ENCODE peak calls at places on chromosome 18, in ten cellular contexts. P is psoas muscle; M is colonic mucosa; X is SK-N-SH; R is HepG2; F is lung; O is mucosa of descending colon; I is progenitor cell of endocrine pancreas; C is IMR-90; Y is CD8-positive, alpha-beta T cell. S is an unnamed sample.

GRCh38 chr18:79337184-79337583 is 58.5 kb upstream of the NFATC1 start:
- DNase-seq in R (no peak), M (no peak), Y (no peak), O (no peak), C (no peak), P (no peak), I (no peak), X (no peak), F (no peak), S (no peak)

GRCh38 chr18:63099848-63100625 is 219.5 kb downstream of the BCL2 start:
- DNase-seq in I (no peak), C (no peak), X (no peak), M (peak), R (no peak), P (peak), O (peak), Y (no peak), F (peak), S (no peak)

GRCh38 chr18:13811993-13812392 is 12.0 kb upstream of the MC5R start:
- DNase-seq in X (no peak), R (peak), I (no peak), P (no peak), M (no peak), F (no peak), O (no peak), C (no peak), Y (no peak), S (no peak)

GRCh38 chr18:36201765-36202164 is 14.5 kb downstream of the MOCOS start:
- DNase-seq in F (no peak), Y (no peak), O (no peak), P (no peak), R (no peak), X (no peak), C (no peak), I (no peak), M (no peak), S (no peak)

GRCh38 chr18:57134564-57135211 is 12.2 kb upstream of the BOD1L2 start:
- DNase-seq in P (no peak), Y (no peak), C (peak), X (no peak), I (no peak), R (no peak), M (no peak), F (no peak), O (no peak), S (no peak)

GRCh38 chr18:3380384-3380961 is 69.5 kb upstream of the TGIF1 start:
- DNase-seq in O (no peak), M (no peak), C (peak), F (no peak), X (no peak), R (no peak), Y (no peak), I (no peak), P (peak), S (no peak)

GRCh38 chr18:36352384-36352783 is 54.9 kb downstream of the FHOD3 start:
- DNase-seq in C (peak), R (no peak), P (no peak), X (no peak), I (no peak), F (no peak), Y (no peak), O (no peak), M (no peak), S (no peak)

GRCh38 chr18:56043691-56044090 is 455.7 kb upstream of the TCF4 start:
- DNase-seq in X (no peak), C (no peak), Y (no peak), F (no peak), O (no peak), P (no peak), I (no peak), R (no peak), M (no peak), S (peak)

GRCh38 chr18:49944681-49945080 is 131.3 kb upstream of the ACAA2 start:
- DNase-seq in R (no peak), I (no peak), P (no peak), F (no peak), M (no peak), X (no peak), Y (no peak), O (no peak), C (peak), S (no peak)

GRCh38 chr18:59631583-59632181 is 65.5 kb downstream of the CCBE1 start:
- DNase-seq in I (no peak), X (peak), R (peak), Y (no peak), C (peak), F (no peak), M (no peak), O (peak), P (no peak), S (no peak)

GRCh38 chr18:51196116-51196810 is 1.2 kb downstream of the MEX3C start:
- DNase-seq in I (no peak), O (peak), R (no peak), P (peak), C (peak), M (peak), Y (peak), X (no peak), F (peak), S (peak)

GRCh38 chr18:45399643-45400042 is 215.6 kb upstream of the SLC14A2 start:
- DNase-seq in C (no peak), X (no peak), O (no peak), I (no peak), Y (no peak), M (no peak), P (no peak), F (no peak), R (no peak), S (no peak)

GRCh38 chr18:59988098-59988706 is 88.4 kb downstream of the PMAIP1 start:
- DNase-seq in X (peak), F (no peak), O (peak), P (peak), M (peak), Y (peak), R (peak), C (peak), I (no peak), S (peak)

GRCh38 chr18:27609221-27609620 is 424.1 kb upstream of the CHST9 start:
- DNase-seq in Y (no peak), F (no peak), O (no peak), C (no peak), P (no peak), I (no peak), X (no peak), M (no peak), R (no peak), S (no peak)

GRCh38 chr18:25650201-25650941 is 298.4 kb upstream of the ZNF521 start:
- DNase-seq in I (no peak), X (no peak), O (no peak), F (no peak), P (no peak), Y (no peak), R (peak), C (peak), M (no peak), S (no peak)

GRCh38 chr18:28439870-28440269 is 262.9 kb upstream of the CDH2 start:
- DNase-seq in F (no peak), R (no peak), I (no peak), M (no peak), P (no peak), Y (no peak), O (no peak), X (no peak), C (no peak), S (no peak)

GRCh38 chr18:6221602-6222014 is 193.1 kb downstream of the L3MBTL4 start:
- DNase-seq in P (no peak), R (no peak), Y (no peak), F (no peak), M (no peak), O (no peak), I (no peak), C (no peak), X (no peak), S (no peak)

GRCh38 chr18:79107886-79108285 is 38.7 kb downstream of the ATP9B start:
- DNase-seq in P (no peak), Y (no peak), I (no peak), F (no peak), C (no peak), R (no peak), X (no peak), M (no peak), O (no peak), S (no peak)

GRCh38 chr18:48868468-48869466 is 82.0 kb downstream of the SMAD7 start:
- DNase-seq in P (no peak), R (peak), Y (peak), X (no peak), C (peak), M (no peak), I (no peak), O (no peak), F (no peak), S (peak)

GRCh38 chr18:25423760-25424159 is 71.8 kb upstream of the ZNF521 start:
- DNase-seq in M (no peak), X (no peak), R (no peak), P (no peak), C (no peak), F (no peak), I (no peak), O (no peak), Y (no peak), S (no peak)

GRCh38 chr18:3354506-3354905 is 92.6 kb downstream of the MYL12B start:
- DNase-seq in F (no peak), R (no peak), P (no peak), O (no peak), C (peak), Y (no peak), X (no peak), I (no peak), M (no peak), S (no peak)

GRCh38 chr18:48947102-48947501 is 3.7 kb downstream of the SMAD7 start:
- DNase-seq in I (no peak), P (no peak), Y (no peak), R (no peak), O (no peak), X (no peak), C (no peak), M (no peak), F (no peak), S (no peak)

GRCh38 chr18:9708882-9709877 is 1.1 kb downstream of the RAB31 start:
- DNase-seq in X (no peak), I (no peak), M (peak), P (no peak), R (no peak), F (no peak), Y (no peak), C (no peak), O (peak), S (no peak)

GRCh38 chr18:10442551-10442971 is 11.9 kb upstream of the APCDD1 start:
- DNase-seq in R (no peak), X (no peak), M (no peak), C (no peak), P (no peak), O (no peak), F (no peak), Y (no peak), I (no peak), S (no peak)

GRCh38 chr18:34647251-34647650 is 62.8 kb upstream of the DTNA start:
- DNase-seq in F (no peak), X (no peak), I (no peak), P (no peak), M (no peak), R (no peak), O (no peak), Y (no peak), C (no peak), S (no peak)

DNA sequence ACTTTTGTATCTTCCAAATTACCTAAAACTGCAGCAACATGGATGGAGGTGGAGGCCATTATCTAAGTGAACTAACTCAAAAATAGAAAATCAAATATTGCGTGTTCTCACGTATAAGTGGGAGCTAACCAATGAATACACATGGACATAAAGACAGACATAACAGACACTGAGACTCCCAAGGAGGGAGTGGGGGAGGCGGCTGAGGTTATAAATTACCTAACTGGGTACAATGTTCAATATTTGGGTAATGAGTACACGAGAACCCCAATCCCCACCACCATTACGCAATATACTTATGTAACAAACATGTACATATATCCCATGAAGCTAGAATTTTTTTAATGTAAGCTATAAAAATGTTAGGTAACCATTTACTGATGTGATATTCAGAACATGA is 119.8 kb downstream of the RTTN start:
- DNase-seq in X (no peak), Y (no peak), M (no peak), O (no peak), F (no peak), I (no peak), P (no peak), C (no peak), R (no peak), S (no peak)
- TF ChIP-seq CTCF in X (no peak), Y (no peak), M (no peak), O (no peak), F (no peak), I (no peak), P (no peak), C (no peak), R (no peak), S (no peak)

GRCh38 chr18:72672364-72673151 is 128.4 kb upstream of the CBLN2 start:
- DNase-seq in O (peak), M (no peak), C (peak), F (no peak), X (peak), Y (no peak), P (no peak), R (peak), I (no peak), S (no peak)
- TF ChIP-seq CTCF in O (no peak), M (peak), C (peak), F (peak), X (peak), Y (peak), P (peak), R (peak), I (peak), S (peak)

DNA sequence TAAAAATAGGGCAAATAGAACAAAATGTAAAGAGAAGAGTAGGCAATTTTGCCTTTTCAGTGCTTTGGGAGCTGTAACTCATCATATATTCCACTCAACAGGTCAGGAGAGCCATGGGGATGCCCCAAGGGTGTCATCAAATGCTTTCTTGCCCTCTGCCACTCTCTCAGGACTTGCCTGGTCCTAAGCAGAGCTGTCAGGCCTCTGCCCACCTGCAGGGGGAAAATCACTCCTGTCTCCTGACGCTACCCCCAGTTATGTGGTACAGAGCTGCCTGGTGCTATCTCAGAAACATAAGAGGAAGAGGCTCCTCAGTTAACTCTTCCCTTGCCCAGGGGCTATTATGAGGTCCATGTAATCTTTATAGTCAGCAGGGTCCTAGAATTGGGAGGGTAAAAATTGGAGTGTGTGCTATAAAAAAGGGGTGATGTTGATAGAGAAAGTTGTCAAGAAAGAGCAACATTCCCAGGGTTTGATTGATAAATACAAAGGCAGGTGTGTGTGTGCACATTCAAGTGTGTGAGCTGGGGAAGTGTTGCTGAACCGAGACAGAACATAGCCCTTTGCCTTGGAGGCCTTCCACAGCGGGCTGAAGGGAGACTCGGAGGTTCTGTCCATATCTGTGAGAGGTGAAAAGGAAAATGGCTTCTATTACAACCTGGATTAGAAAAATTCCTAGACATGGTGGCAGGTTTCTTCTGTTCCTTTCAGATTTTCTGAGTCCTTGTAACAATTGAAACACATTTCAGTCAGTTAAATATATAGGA is 25.4 kb downstream of the PTPRM start:
- DNase-seq in Y (no peak), C (no peak), R (no peak), M (no peak), P (no peak), I (no peak), X (peak), F (no peak), O (no peak), S (no peak)
- TF ChIP-seq CTCF in Y (no peak), C (no peak), R (peak), M (no peak), P (peak), I (peak), X (no peak), F (no peak), O (no peak), S (no peak)

GRCh38 chr18:77422974-77423373 is 173.3 kb downstream of the GALR1 start:
- DNase-seq in I (no peak), M (no peak), O (no peak), R (no peak), X (no peak), F (no peak), C (no peak), Y (no peak), P (no peak), S (no peak)
- TF ChIP-seq CTCF in I (peak), M (no peak), O (no peak), R (no peak), X (no peak), F (no peak), C (no peak), Y (no peak), P (no peak), S (no peak)

GRCh38 chr18:58453167-58453804 is 175.6 kb downstream of the ALPK2 start:
- DNase-seq in P (no peak), X (no peak), I (no peak), R (no peak), O (no peak), C (no peak), M (no peak), Y (no peak), F (no peak), S (no peak)

GRCh38 chr18:58451115-58451971 is 177.5 kb downstream of the ALPK2 start:
- DNase-seq in R (no peak), C (no peak), X (no peak), I (no peak), F (no peak), O (no peak), M (no peak), P (no peak), Y (no peak), S (no peak)

GRCh38 chr18:58453913-58454317 is 175.0 kb downstream of the ALPK2 start:
- DNase-seq in I (no peak), P (no peak), M (no peak), R (no peak), F (no peak), C (no peak), Y (no peak), X (no peak), O (no peak), S (no peak)

GRCh38 chr18:58451972-58452334 is 176.9 kb downstream of the ALPK2 start:
- DNase-seq in Y (no peak), X (no peak), P (no peak), M (no peak), C (no peak), F (no peak), O (no peak), I (no peak), R (no peak), S (no peak)

DNA sequence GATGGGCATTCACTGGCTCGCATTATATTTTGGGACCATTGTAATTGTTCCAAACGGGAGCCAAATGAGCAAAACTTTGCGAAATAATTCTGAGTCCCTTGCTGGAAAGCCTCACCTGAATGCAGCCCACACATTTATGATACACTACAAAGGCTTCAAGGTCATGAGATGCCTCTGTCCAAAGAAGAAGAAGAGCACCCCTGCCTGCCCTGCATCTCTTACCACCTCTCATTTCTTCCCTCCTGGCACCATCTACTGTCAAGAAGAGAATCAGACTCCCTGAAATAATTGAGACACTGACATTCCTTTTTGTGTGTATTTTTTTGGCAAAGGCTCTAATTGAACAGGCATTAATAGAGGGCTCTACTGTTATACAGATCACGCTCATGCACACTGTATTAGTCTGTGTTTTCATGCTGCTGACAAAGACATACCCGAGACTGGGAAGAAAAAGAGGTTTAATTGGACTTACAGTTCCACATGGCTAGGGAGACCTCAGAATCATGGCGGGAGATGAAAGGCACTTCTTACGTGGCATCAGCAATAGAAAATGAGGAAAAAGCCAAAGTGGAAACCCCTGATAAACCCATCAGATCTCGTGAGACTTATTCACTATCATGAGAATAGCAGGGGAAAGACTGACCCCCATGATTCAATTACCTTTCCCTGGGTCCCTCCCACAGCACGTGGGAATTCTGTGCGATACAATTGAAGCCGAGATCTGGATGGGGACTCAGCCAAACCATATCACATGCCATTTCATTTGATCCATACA is 176.3 kb downstream of the ALPK2 start:
- DNase-seq in X (no peak), O (no peak), R (no peak), C (no peak), M (no peak), Y (no peak), P (no peak), F (no peak), I (no peak), S (no peak)
- TF ChIP-seq CTCF in X (no peak), O (no peak), R (no peak), C (no peak), M (no peak), Y (no peak), P (no peak), F (no peak), I (no peak), S (no peak)

DNA sequence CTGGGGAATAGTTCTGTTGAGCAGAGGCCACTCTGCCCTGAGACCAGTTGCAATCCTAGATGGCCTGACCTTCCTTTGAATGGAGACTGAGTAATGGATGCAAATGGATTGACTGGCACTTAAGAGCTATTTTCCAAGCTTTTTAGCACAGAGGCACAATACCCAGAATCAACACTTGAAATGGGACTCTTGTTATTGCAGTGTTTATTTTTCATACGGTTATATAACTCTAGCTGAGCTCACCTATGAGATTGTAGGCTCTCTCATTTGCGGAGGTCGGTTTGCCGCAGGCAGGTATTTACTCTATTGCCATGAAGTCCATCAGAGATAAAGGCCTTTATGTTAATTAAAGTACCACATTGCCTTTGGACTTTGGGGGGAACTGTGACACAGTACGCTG is 422.3 kb upstream of the CELF4 start:
- DNase-seq in C (no peak), P (no peak), F (no peak), I (no peak), X (no peak), O (no peak), R (no peak), M (no peak), Y (no peak), S (no peak)
- TF ChIP-seq CTCF in C (no peak), P (no peak), F (no peak), I (no peak), X (no peak), O (no peak), R (no peak), M (no peak), Y (no peak), S (no peak)

DNA sequence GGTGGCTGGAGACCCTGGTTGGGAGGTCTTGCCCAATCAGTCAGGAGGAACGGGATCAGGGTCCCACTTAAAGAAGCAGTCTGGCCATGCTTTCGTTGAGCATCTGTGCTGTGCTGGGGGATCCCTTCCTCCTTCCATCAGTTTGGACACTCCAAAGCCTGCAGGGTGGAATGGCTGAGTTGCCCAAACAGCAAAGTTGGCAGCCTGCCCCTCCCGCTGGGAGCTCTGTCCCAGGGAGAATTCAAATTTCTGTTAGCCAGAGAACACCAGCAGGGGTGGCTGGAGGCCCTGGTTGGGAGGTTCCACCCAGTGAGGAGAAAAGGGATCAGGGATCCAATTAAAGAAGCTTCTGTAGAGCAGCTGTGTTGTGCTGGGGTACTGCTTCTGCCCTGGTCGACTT is 96.9 kb upstream of the CTAGE1 start:
- DNase-seq in M (no peak), X (no peak), I (no peak), R (no peak), Y (no peak), P (no peak), O (no peak), C (no peak), F (no peak), S (no peak)
- TF ChIP-seq CTCF in M (no peak), X (no peak), I (no peak), R (no peak), Y (no peak), P (no peak), O (no peak), C (no peak), F (no peak), S (no peak)